ENCODE peak calls at places on chromosomes 11 and 22, in nine cellular contexts. C, B, P, K, U, A, D, L and O are unnamed samples.

GRCh38 chr22:40035351-40035750 is 40.6 kb downstream of the FAM83F start:
- DNase-seq in C (no peak), B (no peak), P (no peak), K (no peak), U (no peak), A (no peak), D (no peak), L (no peak), O (no peak)

GRCh38 chr22:47027766-47028165 is 265.3 kb downstream of the TBC1D22A start:
- DNase-seq in C (peak), B (no peak), P (no peak), K (no peak), U (no peak), A (no peak), D (no peak), L (peak), O (no peak)

GRCh38 chr22:44448271-44448780 is 49.7 kb downstream of the RTL6 start:
- DNase-seq in C (peak), B (no peak), P (no peak), K (no peak), U (no peak), A (peak), D (no peak), L (peak), O (peak)

GRCh38 chr11:115493488-115493887 is 10.7 kb downstream of the CADM1 start:
- DNase-seq in C (no peak), B (no peak), P (no peak), K (no peak), U (no peak), A (no peak), D (no peak), L (no peak), O (no peak)

GRCh38 chr11:24622262-24622661 is 125.4 kb downstream of the LUZP2 start:
- DNase-seq in C (no peak), B (no peak), P (no peak), K (no peak), U (no peak), A (no peak), D (no peak), L (no peak), O (no peak)

GRCh38 chr11:3905080-3905953 is 49.9 kb downstream of the STIM1 start:
- DNase-seq in C (no peak), B (no peak), P (peak), K (peak), U (no peak), A (peak), D (no peak), L (no peak), O (peak)

GRCh38 chr22:24414523-24414922 is 12.9 kb upstream of the ADORA2A start:
- DNase-seq in C (peak), B (no peak), P (no peak), K (no peak), U (no peak), A (no peak), D (no peak), L (no peak), O (no peak)

GRCh38 chr11:70853103-70853830 is 399.1 kb downstream of the SHANK2 start:
- DNase-seq in C (no peak), B (no peak), P (no peak), K (no peak), U (no peak), A (no peak), D (no peak), L (no peak), O (no peak)

GRCh38 chr11:2590131-2590950 is 109.5 kb downstream of the KCNQ1OT1 start:
- DNase-seq in C (peak), B (peak), P (no peak), K (no peak), U (no peak), A (no peak), D (no peak), L (peak), O (no peak)

GRCh38 chr22:39148727-39149535 is 3.5 kb downstream of the CBX7 start:
- DNase-seq in C (peak), B (no peak), P (no peak), K (peak), U (peak), A (no peak), D (peak), L (peak), O (no peak)

DNA sequence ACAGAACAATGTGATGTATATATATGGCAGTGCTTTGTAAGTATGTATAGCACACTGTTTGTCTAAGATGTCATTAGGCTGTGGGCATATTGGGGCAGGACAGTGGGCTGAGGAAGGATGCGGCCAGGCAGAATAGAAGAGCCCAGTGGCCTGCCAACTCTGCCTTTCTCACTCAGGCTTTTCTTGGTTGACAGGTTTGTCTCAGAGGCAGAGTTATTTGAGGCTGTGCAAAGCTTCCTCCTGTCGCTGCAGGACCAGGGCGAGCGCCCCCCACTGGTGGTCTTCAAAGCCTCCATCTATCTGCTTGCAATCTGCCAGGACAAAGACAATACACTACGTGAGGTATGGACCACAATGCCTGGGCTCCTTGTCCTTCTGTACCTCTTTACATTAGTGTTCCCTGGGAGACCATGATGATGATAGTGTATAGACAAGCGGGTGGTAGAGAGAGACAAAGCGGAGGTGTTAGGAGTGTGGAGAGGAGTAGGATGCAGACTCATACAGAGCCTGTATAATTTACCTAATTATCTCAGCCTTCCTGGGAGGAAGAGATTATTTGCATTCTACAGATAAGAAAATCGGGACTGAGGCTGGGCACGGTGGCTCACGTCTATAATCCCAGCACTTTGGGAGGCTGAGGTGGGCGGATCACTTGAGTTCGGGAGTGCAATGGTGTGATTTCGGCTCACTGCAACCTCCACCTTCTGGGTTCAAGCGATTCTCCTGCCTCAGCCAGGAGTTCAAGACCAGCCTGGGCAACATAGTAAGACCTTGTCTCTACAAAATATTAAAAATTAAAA is 37.3 kb upstream of the CCDC134 start:
- DNase-seq in C (no peak), B (peak), P (peak), K (no peak), U (peak), A (peak), D (no peak), L (no peak), O (peak)
- TF ChIP-seq CTCF in C (peak), B (peak), P (peak), K (no peak), U (peak), A (peak), D (peak), L (peak), O (peak)

DNA sequence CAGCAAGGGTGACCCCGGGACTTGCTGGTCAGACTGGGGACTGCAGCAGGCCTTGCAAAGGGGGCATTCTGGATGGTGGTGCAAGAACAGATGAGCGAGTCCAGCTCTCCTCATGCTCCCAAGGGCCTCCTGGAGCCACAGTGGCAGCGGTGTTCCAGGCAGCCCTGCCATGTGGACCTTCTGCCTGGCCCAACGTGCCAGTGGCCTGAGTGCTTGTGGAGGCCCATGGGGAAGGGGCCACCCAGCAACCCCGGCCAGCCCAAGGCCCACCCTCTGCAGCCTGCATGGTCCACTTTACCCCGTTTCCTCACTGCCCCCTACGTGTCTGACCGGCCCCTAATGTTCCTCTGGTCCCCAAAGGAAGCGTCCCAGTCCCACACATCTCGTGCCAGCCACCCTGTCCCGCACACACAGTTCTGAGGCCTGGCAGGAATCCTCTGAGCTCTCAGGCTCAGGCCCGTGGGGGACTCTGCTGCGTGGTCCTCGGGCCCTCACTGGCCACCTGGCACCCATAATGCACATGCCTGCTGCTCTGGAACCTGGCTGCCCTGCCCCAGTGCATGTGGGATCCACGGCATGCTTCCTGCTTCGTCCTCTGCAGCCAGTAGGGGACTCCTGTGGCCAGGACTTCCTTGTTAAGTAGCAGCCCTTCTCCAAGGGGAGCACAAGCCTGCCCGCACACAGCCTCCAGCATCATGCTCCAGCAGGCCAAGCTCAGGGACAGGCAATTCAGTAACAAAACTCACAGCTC is 85.5 kb downstream of the DGCR2 start:
- DNase-seq in C (no peak), B (no peak), P (peak), K (no peak), U (no peak), A (peak), D (no peak), L (peak), O (no peak)
- TF ChIP-seq CTCF in C (no peak), B (no peak), P (no peak), K (no peak), U (no peak), A (peak), D (no peak), L (no peak), O (no peak)

GRCh38 chr22:20771918-20772625 is 1.8 kb upstream of the SERPIND1 start:
- DNase-seq in C (no peak), B (no peak), P (no peak), K (no peak), U (no peak), A (no peak), D (no peak), L (no peak), O (no peak)
- TF ChIP-seq CTCF in C (no peak), B (peak), P (no peak), K (no peak), U (no peak), A (peak), D (peak), L (no peak), O (no peak)

DNA sequence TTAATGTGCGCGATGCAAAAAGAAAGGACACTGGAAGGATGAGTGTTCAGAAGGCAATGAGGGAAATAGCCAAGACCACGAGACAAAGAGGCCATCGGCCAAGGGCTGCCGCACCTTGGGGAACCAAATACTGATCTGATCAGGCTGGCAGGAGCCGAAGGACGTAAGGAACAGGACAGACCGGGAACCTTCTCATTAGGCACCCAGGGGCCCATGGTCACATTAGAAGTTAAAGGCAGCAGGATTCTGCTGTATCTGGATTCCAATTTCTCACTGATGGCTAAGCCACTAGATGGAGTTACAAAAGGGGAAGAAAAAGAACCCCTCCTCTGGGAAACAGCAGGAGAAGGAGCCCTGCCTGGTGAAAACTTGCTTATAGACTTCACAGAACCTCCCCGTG is 28.8 kb upstream of the CPT1A start:
- DNase-seq in C (no peak), B (no peak), P (peak), K (no peak), U (peak), A (peak), D (no peak), L (peak), O (peak)
- TF ChIP-seq CTCF in C (no peak), B (no peak), P (no peak), K (no peak), U (no peak), A (peak), D (no peak), L (peak), O (no peak)

DNA sequence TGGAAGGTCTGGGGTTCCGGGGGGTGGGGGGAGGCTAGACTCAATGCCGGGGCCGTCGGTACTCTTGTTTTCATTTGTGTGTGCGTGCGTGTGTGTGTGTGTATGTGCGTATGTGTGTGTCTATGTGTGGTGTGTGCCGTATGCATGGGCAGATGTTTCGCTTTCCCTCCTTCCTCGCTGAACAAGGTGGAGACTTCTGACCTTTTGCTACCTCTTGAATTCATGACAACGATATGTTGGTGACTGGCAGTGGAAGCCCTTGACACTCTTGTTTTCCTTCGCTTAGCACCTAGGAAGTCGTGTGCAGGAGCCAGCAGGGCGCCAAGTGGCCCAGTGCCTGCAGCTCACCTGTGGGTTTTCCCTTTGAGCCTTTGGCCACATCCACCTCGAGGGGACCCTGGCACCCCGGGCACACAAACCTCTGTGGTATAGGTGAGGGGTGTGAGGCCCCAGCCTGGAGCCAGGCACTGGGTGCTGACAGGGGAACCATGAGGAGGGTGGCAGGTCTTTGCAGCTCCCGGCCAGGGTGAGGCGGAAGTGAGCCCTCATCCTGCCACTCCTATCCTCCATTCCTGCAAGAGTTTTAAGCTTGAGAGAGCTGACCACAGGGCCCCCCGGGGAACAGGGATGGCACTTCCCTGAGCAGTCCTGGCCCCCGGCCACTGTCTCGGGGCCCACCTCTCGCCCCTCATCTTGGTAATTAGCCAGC is 19.3 kb upstream of the TMEM191C start:
- DNase-seq in C (peak), B (no peak), P (peak), K (no peak), U (no peak), A (no peak), D (no peak), L (peak), O (no peak)
- TF ChIP-seq CTCF in C (peak), B (peak), P (no peak), K (no peak), U (no peak), A (peak), D (peak), L (no peak), O (no peak)